ENCODE peak calls at places on chromosomes 2 and 18, in nine cellular contexts. M is heart right ventricle, R is uterus, A is adrenal gland, T is upper lobe of right lung, N is neural progenitor cell, D is cardiac muscle cell, J is lower lobe of right lung, V is thyroid gland. P is an unnamed sample.
A peak's percentile ranks its signal among the peaks of the same experiment; 100 is the strongest.

GRCh38 chr2:85355521-85355920 is 952 bp downstream of the ELMOD3 start:
- DNase-seq in M (no peak), R (no peak), A (no peak), T (no peak), N (no peak), D (peak; percentile 5), J (no peak), V (peak; percentile 13), P (no peak)

GRCh38 chr2:98608962-98609604 is 694 bp downstream of the UNC50 start:
- DNase-seq in M (peak; percentile 22), R (peak; percentile 22), A (peak; percentile 20), T (peak; percentile 74), N (peak; percentile 53), D (peak; percentile 62), J (no peak), V (peak; percentile 27), P (peak; percentile 29)

GRCh38 chr2:88709117-88709739 is 17.8 kb downstream of the RPIA start:
- DNase-seq in M (no peak), R (no peak), A (no peak), T (no peak), N (no peak), D (peak; percentile 71), J (no peak), V (no peak), P (peak; percentile 62)

GRCh38 chr2:134347756-134348155 is 93.9 kb downstream of the MGAT5 start:
- DNase-seq in M (no peak), R (no peak), A (no peak), T (no peak), N (no peak), D (no peak), J (no peak), V (no peak), P (no peak)

GRCh38 chr2:194495046-194495445 is 1162.0 kb upstream of the SLC39A10 start:
- DNase-seq in M (no peak), R (no peak), A (no peak), T (no peak), N (no peak), D (no peak), J (no peak), V (no peak), P (no peak)

GRCh38 chr2:19600506-19600905 is 242.1 kb upstream of the OSR1 start:
- DNase-seq in M (no peak), R (no peak), A (no peak), T (no peak), N (no peak), D (no peak), J (no peak), V (no peak), P (no peak)

GRCh38 chr18:9221040-9221439 is 84.5 kb downstream of the ANKRD12 start:
- DNase-seq in M (no peak), R (no peak), A (no peak), T (no peak), N (no peak), D (no peak), J (no peak), V (no peak), P (no peak)

GRCh38 chr2:124027182-124027581 is 2.1 kb downstream of the CNTNAP5 start:
- DNase-seq in M (peak; percentile 6), R (no peak), A (peak; percentile 13), T (no peak), N (peak; percentile 87), D (peak; percentile 80), J (no peak), V (peak; percentile 3), P (peak; percentile 24)

GRCh38 chr2:8019934-8020333 is 661.9 kb upstream of the ID2 start:
- DNase-seq in M (no peak), R (no peak), A (no peak), T (no peak), N (no peak), D (no peak), J (no peak), V (no peak), P (no peak)

GRCh38 chr2:149719695-149720094 is 132.1 kb upstream of the MMADHC start:
- DNase-seq in M (no peak), R (no peak), A (no peak), T (no peak), N (no peak), D (no peak), J (no peak), V (no peak), P (no peak)

GRCh38 chr18:39675358-39675757 is 2109.8 kb upstream of the CELF4 start:
- DNase-seq in M (no peak), R (no peak), A (peak; percentile 8), T (no peak), N (no peak), D (peak; percentile 85), J (no peak), V (no peak), P (no peak)

GRCh38 chr18:59537581-59537980 is 159.6 kb downstream of the CCBE1 start:
- DNase-seq in M (no peak), R (no peak), A (no peak), T (no peak), N (no peak), D (no peak), J (no peak), V (no peak), P (no peak)

GRCh38 chr2:163347982-163348842 is 387.6 kb downstream of the FIGN start:
- DNase-seq in M (peak; percentile 61), R (peak; percentile 74), A (peak; percentile 73), T (peak; percentile 80), N (peak; percentile 91), D (peak; percentile 95), J (peak; percentile 63), V (peak; percentile 57), P (peak; percentile 80)

GRCh38 chr2:48423376-48423775 is 106.6 kb upstream of the STON1 start:
- DNase-seq in M (no peak), R (no peak), A (no peak), T (no peak), N (no peak), D (peak; percentile 52), J (no peak), V (no peak), P (peak; percentile 88)

GRCh38 chr18:79402977-79403722 is 7.4 kb downstream of the NFATC1 start:
- DNase-seq in M (peak; percentile 81), R (peak; percentile 61), A (peak; percentile 80), T (peak; percentile 75), N (no peak), D (peak; percentile 36), J (peak; percentile 78), V (peak; percentile 58), P (peak; percentile 3)

GRCh38 chr2:120066708-120067547 is 54.1 kb downstream of the EPB41L5 start:
- DNase-seq in M (peak; percentile 12), R (no peak), A (no peak), T (no peak), N (no peak), D (peak; percentile 55), J (no peak), V (no peak), P (no peak)

GRCh38 chr2:7567646-7568045 is 650.4 kb downstream of the RNF144A start:
- DNase-seq in M (no peak), R (no peak), A (no peak), T (no peak), N (no peak), D (no peak), J (no peak), V (no peak), P (no peak)

GRCh38 chr18:72783517-72783916 is 84.3 kb downstream of the NETO1 start:
- DNase-seq in M (no peak), R (no peak), A (no peak), T (no peak), N (no peak), D (no peak), J (no peak), V (no peak), P (no peak)

GRCh38 chr2:168323456-168324058 is 76.2 kb upstream of the STK39 start:
- DNase-seq in M (no peak), R (no peak), A (no peak), T (no peak), N (no peak), D (peak; percentile 25), J (no peak), V (no peak), P (no peak)

GRCh38 chr2:39119732-39120520 is 925 bp downstream of the SOS1 start:
- DNase-seq in M (peak; percentile 32), R (peak; percentile 51), A (peak; percentile 54), T (peak; percentile 84), N (peak; percentile 82), D (peak; percentile 67), J (peak; percentile 68), V (peak; percentile 42), P (peak; percentile 59)
- TF ChIP-seq CTCF in M (no peak), R (peak; percentile 58), A (no peak), T (peak; percentile 29), N (peak; percentile 29), D (peak; percentile 35), J (peak; percentile 21), V (peak; percentile 29), P (peak; percentile 32)

GRCh38 chr2:6233932-6234331 is 541.7 kb downstream of the SOX11 start:
- DNase-seq in M (no peak), R (no peak), A (no peak), T (no peak), N (no peak), D (no peak), J (no peak), V (no peak), P (no peak)

GRCh38 chr2:6236317-6236716 is 544.1 kb downstream of the SOX11 start:
- DNase-seq in M (no peak), R (no peak), A (no peak), T (no peak), N (no peak), D (no peak), J (no peak), V (no peak), P (no peak)

GRCh38 chr2:6237261-6237660 is 545.1 kb downstream of the SOX11 start:
- DNase-seq in M (peak; percentile 16), R (no peak), A (no peak), T (no peak), N (no peak), D (no peak), J (no peak), V (no peak), P (no peak)
- H3K9me3 ChIP-seq in M (no peaks in the 10 kb centered on the region), R (no peaks in the 10 kb centered on the region), A (no peaks in the 10 kb centered on the region), T (no peaks in the 10 kb centered on the region), N (no peaks in the 10 kb centered on the region), D (no peaks in the 10 kb centered on the region), J (no peaks in the 10 kb centered on the region), V (no peaks in the 10 kb centered on the region), P (peaks cover 18% of the 10 kb centered on the region)

GRCh38 chr2:146677280-146677679 is 1167.5 kb upstream of the ACVR2A start:
- DNase-seq in M (no peak), R (no peak), A (no peak), T (no peak), N (no peak), D (peak; percentile 3), J (no peak), V (no peak), P (peak; percentile 5)

DNA sequence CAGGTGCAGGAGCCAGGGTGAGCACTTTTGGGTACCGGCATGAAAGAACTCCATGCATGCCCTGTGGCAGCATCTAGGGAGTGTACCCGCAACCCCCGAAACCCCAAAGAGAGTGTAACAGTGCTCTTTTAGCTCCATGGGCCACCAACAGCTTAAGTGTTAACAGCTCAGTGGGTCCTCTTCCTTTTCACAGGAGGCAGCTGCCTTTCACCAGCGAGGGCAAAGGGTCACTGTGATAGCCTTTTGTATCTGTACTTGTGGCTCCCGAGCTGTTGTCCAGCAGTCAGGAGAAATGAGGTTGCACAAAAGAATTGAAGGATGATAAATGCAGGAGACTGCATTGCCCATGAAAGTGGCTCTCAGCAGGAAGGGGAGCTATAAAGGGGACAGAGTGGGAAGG is 1166.3 kb upstream of the ACVR2A start:
- DNase-seq in M (no peak), R (no peak), A (no peak), T (no peak), N (peak; percentile 59), D (no peak), J (no peak), V (no peak), P (no peak)
- TF ChIP-seq CTCF in M (no peak), R (no peak), A (no peak), T (no peak), N (no peak), D (no peak), J (no peak), V (no peak), P (no peak)

GRCh38 chr2:116224610-116225009 is 1589.9 kb upstream of the DDX18 start:
- DNase-seq in M (no peak), R (no peak), A (no peak), T (no peak), N (no peak), D (no peak), J (no peak), V (no peak), P (no peak)
- H3K9me3 ChIP-seq in M (peaks cover 6% of the 10 kb centered on the region), R (no peaks in the 10 kb centered on the region), A (no peaks in the 10 kb centered on the region), T (peaks cover 7% of the 10 kb centered on the region), N (no peaks in the 10 kb centered on the region), D (no peaks in the 10 kb centered on the region), J (no peaks in the 10 kb centered on the region), V (no peaks in the 10 kb centered on the region), P (peaks cover 12% of the 10 kb centered on the region)

P was measured in mammary epithelial cell.